ENCODE peak calls at places on chromosomes 6 and 20, in six cellular contexts. One of them, this sample, is unnamed. For H3K36me3, the result is how much of the 10 kb centered on the place peaks cover.

GRCh38 chr6:33088931-33089640 is 13.3 kb downstream of the HLA-DPB1 start:
- DNase-seq in adipocyte: no peak
- DNase-seq in tibial artery: no peak
- DNase-seq in pancreas: no peak
- DNase-seq in Panc1: no peak
- DNase-seq in A673: no peak
- DNase-seq in this sample: no peak

GRCh38 chr20:9330151-9330550 is 184.2 kb upstream of the LAMP5 start:
- DNase-seq in adipocyte: no peak
- DNase-seq in tibial artery: no peak
- DNase-seq in pancreas: no peak
- DNase-seq in Panc1: no peak
- DNase-seq in A673: peak
- DNase-seq in this sample: peak

GRCh38 chr6:89073840-89074239 is 6.7 kb upstream of the PNRC1 start:
- DNase-seq in adipocyte: no peak
- DNase-seq in tibial artery: no peak
- DNase-seq in pancreas: no peak
- DNase-seq in Panc1: no peak
- DNase-seq in A673: no peak
- DNase-seq in this sample: no peak

GRCh38 chr6:35047265-35048011 is 93.7 kb downstream of the TCP11 start:
- DNase-seq in adipocyte: peak
- DNase-seq in tibial artery: peak
- DNase-seq in pancreas: no peak
- DNase-seq in Panc1: no peak
- DNase-seq in A673: peak
- DNase-seq in this sample: no peak

GRCh38 chr20:12946789-12947188 is 62.0 kb upstream of the SPTLC3 start:
- DNase-seq in adipocyte: no peak
- DNase-seq in tibial artery: no peak
- DNase-seq in pancreas: no peak
- DNase-seq in Panc1: no peak
- DNase-seq in A673: no peak
- DNase-seq in this sample: no peak

GRCh38 chr20:58388882-58389323 is at the start of gene VAPB:
- DNase-seq in adipocyte: peak
- DNase-seq in tibial artery: peak
- DNase-seq in pancreas: peak
- DNase-seq in Panc1: peak
- DNase-seq in A673: peak
- DNase-seq in this sample: peak

GRCh38 chr6:10407018-10407673 is 7.7 kb downstream of the TFAP2A start:
- DNase-seq in adipocyte: no peak
- DNase-seq in tibial artery: no peak
- DNase-seq in pancreas: no peak
- DNase-seq in Panc1: no peak
- DNase-seq in A673: no peak
- DNase-seq in this sample: no peak

GRCh38 chr6:116450769-116451740 is 10.1 kb upstream of the CALHM6 start:
- DNase-seq in adipocyte: no peak
- DNase-seq in tibial artery: no peak
- DNase-seq in pancreas: no peak
- DNase-seq in Panc1: no peak
- DNase-seq in A673: no peak
- DNase-seq in this sample: peak

GRCh38 chr6:15247214-15247749 is 1.4 kb downstream of the JARID2 start:
- DNase-seq in adipocyte: peak
- DNase-seq in tibial artery: no peak
- DNase-seq in pancreas: no peak
- DNase-seq in Panc1: no peak
- DNase-seq in A673: no peak
- DNase-seq in this sample: no peak

GRCh38 chr6:147203311-147204059 is 732 bp upstream of the STXBP5 start:
- DNase-seq in adipocyte: peak
- DNase-seq in tibial artery: peak
- DNase-seq in pancreas: peak
- DNase-seq in Panc1: no peak
- DNase-seq in A673: peak
- DNase-seq in this sample: peak

GRCh38 chr6:157985378-157986155 is 3.9 kb downstream of the SYNJ2 start:
- DNase-seq in adipocyte: peak
- DNase-seq in tibial artery: no peak
- DNase-seq in pancreas: no peak
- DNase-seq in Panc1: no peak
- DNase-seq in A673: no peak
- DNase-seq in this sample: no peak

GRCh38 chr6:112879920-112880413 is 532.8 kb downstream of the RFPL4B start:
- DNase-seq in adipocyte: no peak
- DNase-seq in tibial artery: no peak
- DNase-seq in pancreas: peak
- DNase-seq in Panc1: no peak
- DNase-seq in A673: no peak
- DNase-seq in this sample: peak

GRCh38 chr6:41467106-41467505 is 79.1 kb upstream of the FOXP4 start:
- DNase-seq in adipocyte: no peak
- DNase-seq in tibial artery: no peak
- DNase-seq in pancreas: no peak
- DNase-seq in Panc1: no peak
- DNase-seq in A673: no peak
- DNase-seq in this sample: no peak

GRCh38 chr6:149169761-149170359 is 147.7 kb upstream of the TAB2 start:
- DNase-seq in adipocyte: peak
- DNase-seq in tibial artery: no peak
- DNase-seq in pancreas: no peak
- DNase-seq in Panc1: no peak
- DNase-seq in A673: no peak
- DNase-seq in this sample: no peak

GRCh38 chr6:55678330-55679224 is 99.6 kb upstream of the HMGCLL1 start:
- DNase-seq in adipocyte: peak
- DNase-seq in tibial artery: no peak
- DNase-seq in pancreas: no peak
- DNase-seq in Panc1: no peak
- DNase-seq in A673: peak
- DNase-seq in this sample: no peak

GRCh38 chr6:729646-730320 is 36.8 kb upstream of the EXOC2 start:
- DNase-seq in adipocyte: no peak
- DNase-seq in tibial artery: no peak
- DNase-seq in pancreas: no peak
- DNase-seq in Panc1: no peak
- DNase-seq in A673: no peak
- DNase-seq in this sample: no peak

GRCh38 chr6:135667694-135668455 is 170.3 kb upstream of the AHI1 start:
- DNase-seq in adipocyte: peak
- DNase-seq in tibial artery: no peak
- DNase-seq in pancreas: no peak
- DNase-seq in Panc1: no peak
- DNase-seq in A673: no peak
- DNase-seq in this sample: no peak
- H3K4me3 ChIP-seq in adipocyte: peak
- H3K4me3 ChIP-seq in tibial artery: no peak
- H3K4me3 ChIP-seq in pancreas: no peak
- H3K4me3 ChIP-seq in Panc1: no peak
- H3K4me3 ChIP-seq in A673: no peak
- H3K4me3 ChIP-seq in this sample: no peak

DNA sequence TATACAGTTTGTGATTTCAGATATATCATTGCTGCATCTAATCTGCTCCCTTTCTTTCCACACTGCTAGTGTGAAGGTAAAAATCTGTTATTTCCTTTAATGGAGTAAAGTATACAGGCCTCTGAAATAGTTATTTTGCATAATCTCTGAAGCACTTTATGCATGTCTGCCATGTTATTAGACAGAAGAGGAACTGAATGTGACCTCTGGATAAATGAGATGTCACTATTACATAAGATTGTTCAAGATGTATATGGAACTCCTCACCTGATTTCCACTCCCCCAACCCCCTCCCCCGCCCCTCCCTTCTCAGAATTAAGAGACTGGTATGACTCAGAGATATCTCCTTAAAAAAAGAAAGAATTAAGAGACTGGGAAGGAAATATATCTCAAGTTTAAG is 26.3 kb downstream of the SERINC1 start:
- DNase-seq in adipocyte: no peak
- DNase-seq in tibial artery: no peak
- DNase-seq in pancreas: no peak
- DNase-seq in Panc1: no peak
- DNase-seq in A673: no peak
- DNase-seq in this sample: no peak
- H3K36me3 ChIP-seq in adipocyte: half or more
- H3K36me3 ChIP-seq in tibial artery: half or more
- H3K36me3 ChIP-seq in pancreas: under half
- H3K36me3 ChIP-seq in Panc1: under half
- H3K36me3 ChIP-seq in A673: half or more
- H3K36me3 ChIP-seq in this sample: under half

DNA sequence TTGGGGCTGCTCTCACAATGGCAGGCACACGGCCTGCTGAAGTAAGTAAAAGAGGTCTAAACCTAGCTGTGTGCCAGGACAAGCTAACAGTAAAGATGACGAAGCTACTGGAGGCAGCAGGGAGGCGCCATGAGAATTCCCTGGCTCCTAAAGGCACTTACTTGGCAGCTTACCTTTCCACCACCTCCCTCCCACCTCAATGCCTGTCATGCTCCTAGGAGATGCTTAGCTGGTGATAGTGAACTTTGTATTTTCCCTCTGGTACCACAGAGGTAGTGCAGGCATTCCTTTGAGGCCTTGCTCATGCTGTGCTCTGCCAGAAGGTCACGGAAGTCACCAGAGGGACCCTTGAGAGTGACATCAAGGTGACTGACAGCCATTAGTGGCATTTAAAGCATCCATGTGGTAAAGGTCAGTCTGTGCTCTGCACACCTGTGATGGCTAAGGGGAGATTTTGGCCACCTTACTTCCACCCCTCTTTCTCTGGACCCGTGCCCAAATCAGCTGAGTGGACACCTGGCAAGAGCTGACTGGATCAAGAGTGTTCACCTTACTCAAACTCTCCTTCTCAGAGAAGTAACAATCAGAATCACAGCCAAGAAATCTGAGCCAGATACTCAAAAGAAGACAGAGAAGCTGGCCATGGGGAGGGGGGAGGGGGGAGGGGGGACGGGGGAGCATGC is 3.0 kb downstream of the FKBP1A start:
- DNase-seq in adipocyte: no peak
- DNase-seq in tibial artery: no peak
- DNase-seq in pancreas: no peak
- DNase-seq in Panc1: no peak
- DNase-seq in A673: no peak
- DNase-seq in this sample: no peak
- H3K4me3 ChIP-seq in adipocyte: peak
- H3K4me3 ChIP-seq in tibial artery: no peak
- H3K4me3 ChIP-seq in pancreas: peak
- H3K4me3 ChIP-seq in Panc1: peak
- H3K4me3 ChIP-seq in A673: no peak
- H3K4me3 ChIP-seq in this sample: no peak

GRCh38 chr6:52511163-52511562 is 65.7 kb downstream of the TRAM2 start:
- DNase-seq in adipocyte: no peak
- DNase-seq in tibial artery: no peak
- DNase-seq in pancreas: no peak
- DNase-seq in Panc1: no peak
- DNase-seq in A673: no peak
- DNase-seq in this sample: no peak
- H3K36me3 ChIP-seq in adipocyte: half or more
- H3K36me3 ChIP-seq in tibial artery: half or more
- H3K36me3 ChIP-seq in pancreas: under half
- H3K36me3 ChIP-seq in Panc1: under half
- H3K36me3 ChIP-seq in A673: under half
- H3K36me3 ChIP-seq in this sample: under half

DNA sequence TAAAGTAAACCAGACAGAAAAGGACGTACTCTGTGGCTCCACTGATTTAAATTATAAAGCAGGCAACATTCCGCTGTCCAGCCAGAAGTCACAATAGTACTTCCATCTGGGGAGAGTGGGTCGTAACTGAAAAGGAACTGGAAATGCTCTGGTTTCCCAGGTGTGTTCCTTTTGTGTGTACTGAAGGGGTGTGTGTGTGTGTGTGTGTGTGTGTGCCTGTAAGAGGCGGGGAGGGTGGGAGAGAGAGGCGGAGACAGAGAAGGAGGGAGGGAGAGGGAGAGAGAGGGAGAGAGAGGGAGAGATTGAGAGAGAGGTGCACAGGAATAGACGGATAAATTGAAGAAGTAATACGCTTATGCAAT is 178.4 kb upstream of the ZNF184 start:
- DNase-seq in adipocyte: no peak
- DNase-seq in tibial artery: no peak
- DNase-seq in pancreas: no peak
- DNase-seq in Panc1: peak
- DNase-seq in A673: peak
- DNase-seq in this sample: no peak
- H3K4me3 ChIP-seq in adipocyte: no peak
- H3K4me3 ChIP-seq in tibial artery: no peak
- H3K4me3 ChIP-seq in pancreas: no peak
- H3K4me3 ChIP-seq in Panc1: peak
- H3K4me3 ChIP-seq in A673: peak
- H3K4me3 ChIP-seq in this sample: no peak

GRCh38 chr20:62653951-62654685 is 11.8 kb downstream of the SLCO4A1 start:
- DNase-seq in adipocyte: no peak
- DNase-seq in tibial artery: no peak
- DNase-seq in pancreas: no peak
- DNase-seq in Panc1: no peak
- DNase-seq in A673: no peak
- DNase-seq in this sample: peak
- H3K36me3 ChIP-seq in adipocyte: under half
- H3K36me3 ChIP-seq in tibial artery: under half
- H3K36me3 ChIP-seq in pancreas: under half
- H3K36me3 ChIP-seq in Panc1: under half
- H3K36me3 ChIP-seq in A673: under half
- H3K36me3 ChIP-seq in this sample: under half

This sample was measured in mucosa of descending colon.